ENCODE peak calls at places on chromosomes 11 and 22, in five cellular contexts. One of them, this sample, is unnamed.

GRCh38 chr11:19281041-19281440 is 40.3 kb upstream of the E2F8 start:
- DNase-seq in HCT116: no peak
- DNase-seq in H1: no peak
- DNase-seq in SK-N-SH: peak
- DNase-seq in K562: no peak
- DNase-seq in this sample: no peak

GRCh38 chr22:20218320-20218872 is 49.7 kb downstream of the RTN4R start:
- DNase-seq in K562: no peak
- DNase-seq in H1: no peak
- DNase-seq in HCT116: no peak
- DNase-seq in SK-N-SH: no peak
- DNase-seq in this sample: no peak

GRCh38 chr11:68756171-68756766 is 4.9 kb upstream of the TESMIN start:
- DNase-seq in K562: no peak
- DNase-seq in HCT116: no peak
- DNase-seq in H1: no peak
- DNase-seq in SK-N-SH: no peak
- DNase-seq in this sample: no peak

GRCh38 chr11:58658553-58659080 is 36.2 kb downstream of the CNTF start:
- DNase-seq in HCT116: no peak
- DNase-seq in SK-N-SH: no peak
- DNase-seq in H1: no peak
- DNase-seq in K562: no peak
- DNase-seq in this sample: no peak

GRCh38 chr22:44128961-44129613 is 51.6 kb upstream of the PARVG start:
- DNase-seq in K562: no peak
- DNase-seq in H1: no peak
- DNase-seq in SK-N-SH: no peak
- DNase-seq in HCT116: no peak
- DNase-seq in this sample: no peak

GRCh38 chr11:15800121-15800800 is 556.1 kb downstream of the SOX6 start:
- DNase-seq in HCT116: no peak
- DNase-seq in H1: no peak
- DNase-seq in K562: no peak
- DNase-seq in SK-N-SH: no peak
- DNase-seq in this sample: no peak

GRCh38 chr11:14059491-14059890 is 97.0 kb downstream of the SPON1 start:
- DNase-seq in H1: no peak
- DNase-seq in SK-N-SH: no peak
- DNase-seq in K562: no peak
- DNase-seq in HCT116: no peak
- DNase-seq in this sample: no peak

GRCh38 chr22:40324468-40325305 is 21.6 kb upstream of the ADSL start:
- DNase-seq in SK-N-SH: no peak
- DNase-seq in HCT116: no peak
- DNase-seq in K562: no peak
- DNase-seq in H1: no peak
- DNase-seq in this sample: no peak

DNA sequence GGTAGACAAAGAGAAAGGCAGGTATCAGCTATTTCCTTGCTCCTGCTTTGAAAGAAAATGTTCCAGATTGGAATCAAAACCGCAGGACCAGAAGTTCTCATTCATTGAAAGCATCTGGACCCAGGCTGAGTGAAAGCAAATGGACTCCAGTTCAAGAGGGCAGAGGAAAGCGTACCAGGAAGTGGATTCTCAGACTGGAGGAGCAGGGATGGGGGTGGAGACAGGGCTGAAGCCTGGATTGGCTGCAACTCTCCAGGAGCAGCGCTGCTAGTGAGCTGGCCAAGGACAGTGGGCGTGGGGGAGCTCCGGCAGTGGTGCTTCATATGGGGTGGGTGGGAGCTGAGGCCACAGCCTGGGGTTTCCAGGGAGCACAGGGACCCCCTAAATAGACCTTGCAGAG is 103.5 kb upstream of the NECTIN1 start:
- DNase-seq in SK-N-SH: peak
- DNase-seq in HCT116: no peak
- DNase-seq in H1: no peak
- DNase-seq in K562: no peak
- DNase-seq in this sample: peak
- TF ChIP-seq JUND in SK-N-SH: no peak
- TF ChIP-seq JUND in HCT116: no peak
- TF ChIP-seq JUND in H1: no peak
- TF ChIP-seq JUND in K562: no peak
- TF ChIP-seq JUND in this sample: no peak

DNA sequence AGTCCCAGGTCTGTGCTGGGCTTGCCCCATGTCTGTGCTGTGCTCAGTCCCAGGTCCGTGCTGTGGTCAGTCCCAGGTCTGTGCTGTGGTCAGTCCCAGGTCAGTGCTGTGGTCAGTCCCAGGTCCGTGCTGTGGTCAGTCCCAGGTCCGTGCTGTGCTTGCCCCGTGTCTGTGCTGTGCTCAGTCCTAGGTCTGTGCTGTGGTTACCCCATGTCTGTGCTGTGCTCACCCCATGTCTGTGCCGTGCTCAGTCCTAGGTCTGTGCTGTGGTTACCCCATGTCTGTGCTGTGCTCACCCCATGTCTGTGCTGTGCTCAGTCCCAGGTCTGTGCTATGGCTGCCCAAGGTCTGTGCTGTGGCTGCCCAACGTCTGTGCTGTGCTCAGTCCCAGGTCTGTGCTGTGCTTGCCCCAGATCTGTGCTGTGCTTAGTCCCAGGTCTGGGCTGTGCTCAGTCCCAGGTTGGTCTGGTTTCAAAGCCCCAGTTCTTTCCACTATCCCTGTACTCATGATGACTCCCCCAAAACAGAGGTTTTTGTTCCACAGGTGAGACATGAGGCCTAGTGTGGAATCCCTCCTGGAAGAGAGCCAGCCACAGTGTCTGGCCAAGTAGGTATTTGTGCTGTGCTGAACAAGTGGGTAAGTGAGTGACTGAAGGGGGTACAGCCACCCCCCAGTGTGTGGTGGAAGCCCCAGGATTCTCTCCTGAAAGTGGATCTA is 34.8 kb downstream of the IRAG1 start:
- DNase-seq in SK-N-SH: no peak
- DNase-seq in HCT116: no peak
- DNase-seq in K562: no peak
- DNase-seq in H1: no peak
- DNase-seq in this sample: no peak
- TF ChIP-seq JUND in SK-N-SH: no peak
- TF ChIP-seq JUND in HCT116: no peak
- TF ChIP-seq JUND in K562: no peak
- TF ChIP-seq JUND in H1: no peak
- TF ChIP-seq JUND in this sample: no peak

GRCh38 chr22:17387356-17387755 is 18.1 kb downstream of the CECR2 start:
- DNase-seq in H1: no peak
- DNase-seq in K562: no peak
- DNase-seq in SK-N-SH: no peak
- DNase-seq in HCT116: no peak
- DNase-seq in this sample: no peak

GRCh38 chr22:17384612-17385345 is 15.5 kb downstream of the CECR2 start:
- DNase-seq in K562: no peak
- DNase-seq in HCT116: no peak
- DNase-seq in SK-N-SH: no peak
- DNase-seq in H1: no peak
- DNase-seq in this sample: no peak

GRCh38 chr22:17390087-17390486 is 20.8 kb downstream of the CECR2 start:
- DNase-seq in SK-N-SH: no peak
- DNase-seq in H1: no peak
- DNase-seq in HCT116: no peak
- DNase-seq in K562: no peak
- DNase-seq in this sample: no peak

GRCh38 chr22:17388235-17388634 is 19.0 kb downstream of the CECR2 start:
- DNase-seq in K562: no peak
- DNase-seq in HCT116: no peak
- DNase-seq in H1: no peak
- DNase-seq in SK-N-SH: no peak
- DNase-seq in this sample: no peak
- TF ChIP-seq JUND in K562: no peak
- TF ChIP-seq JUND in HCT116: no peak
- TF ChIP-seq JUND in H1: no peak
- TF ChIP-seq JUND in SK-N-SH: no peak
- TF ChIP-seq JUND in this sample: no peak

DNA sequence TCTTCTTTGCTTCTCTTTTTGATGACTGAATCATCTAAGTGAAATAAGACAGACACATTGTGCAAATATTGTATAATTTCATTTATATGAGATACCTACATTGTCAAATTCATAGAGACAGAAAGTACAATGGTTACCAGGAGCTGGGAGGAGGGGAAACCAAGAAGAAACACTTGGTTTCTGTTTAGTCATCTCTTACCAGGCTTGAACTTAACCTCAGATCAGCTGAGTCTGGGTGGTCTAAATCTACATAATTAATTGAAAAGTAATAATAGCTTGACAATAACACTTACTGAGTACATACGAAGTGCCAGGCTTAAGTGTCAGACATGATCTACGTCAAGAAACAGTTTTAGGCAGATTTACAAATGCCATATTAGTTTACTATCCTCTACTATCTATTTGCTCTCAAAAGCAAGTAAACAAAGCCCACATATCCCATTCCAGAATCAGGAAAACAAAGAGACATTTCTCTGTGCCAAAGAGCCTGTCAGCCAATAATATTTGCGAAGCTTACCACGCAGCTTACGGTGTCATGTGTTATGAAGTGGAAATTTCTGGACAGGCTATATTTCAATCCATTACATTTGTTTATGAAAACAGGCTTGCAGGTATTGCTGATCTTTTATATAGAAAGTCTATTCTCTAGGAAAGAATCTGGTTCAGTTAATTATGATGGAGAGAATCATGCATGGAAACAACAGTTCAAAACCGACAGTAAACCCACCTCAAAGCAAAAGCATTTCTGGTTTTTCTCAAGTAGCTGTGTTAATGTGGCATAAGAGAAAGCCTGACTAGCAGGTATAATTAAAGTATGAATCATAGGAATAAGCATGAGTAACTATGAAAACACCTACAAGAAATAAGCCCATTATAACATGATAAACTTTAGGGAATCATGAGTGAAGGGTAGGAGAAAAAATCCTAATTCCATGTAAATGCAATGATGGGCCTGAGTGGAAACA is 2.7 kb upstream of the ARHGAP42 start:
- DNase-seq in K562: no peak
- DNase-seq in H1: no peak
- DNase-seq in SK-N-SH: no peak
- DNase-seq in HCT116: peak
- DNase-seq in this sample: no peak
- TF ChIP-seq JUND in K562: no peak
- TF ChIP-seq JUND in H1: no peak
- TF ChIP-seq JUND in SK-N-SH: no peak
- TF ChIP-seq JUND in HCT116: peak
- TF ChIP-seq JUND in this sample: no peak